ENCODE peak calls at places on chromosome 4, in nine cellular contexts. G is Jurkat, Clone E6-1; X is GM23338; H is cardiac fibroblast; B is tibial nerve; J is mammary epithelial cell; K is IMR-90; L is dorsolateral prefrontal cortex; M is SK-N-SH. Z is an unnamed sample.

GRCh38 chr4:112029642-112030235 is 115.5 kb upstream of the FAM241A start:
- DNase-seq in G (no peak), X (no peak), H (no peak), B (no peak), J (peak; percentile 21), K (no peak), L (no peak), M (no peak), Z (no peak)

GRCh38 chr4:46781434-46782092 is 127.5 kb downstream of the COX7B2 start:
- DNase-seq in G (no peak), X (no peak), H (no peak), B (no peak), J (no peak), K (no peak), L (no peak), M (no peak), Z (no peak)

GRCh38 chr4:113588895-113589668 is 172.5 kb downstream of the CAMK2D start:
- DNase-seq in G (no peak), X (no peak), H (no peak), B (no peak), J (no peak), K (peak; percentile 24), L (no peak), M (no peak), Z (no peak)

GRCh38 chr4:185293202-185293601 is 83.8 kb downstream of the SNX25 start:
- DNase-seq in G (no peak), X (no peak), H (no peak), B (no peak), J (no peak), K (no peak), L (no peak), M (no peak), Z (no peak)

GRCh38 chr4:38322709-38323108 is 341.3 kb upstream of the KLF3 start:
- DNase-seq in G (no peak), X (no peak), H (peak; percentile 84), B (no peak), J (no peak), K (peak; percentile 87), L (no peak), M (no peak), Z (peak; percentile 60)

GRCh38 chr4:32768664-32769389 is 2048.7 kb downstream of the PCDH7 start:
- DNase-seq in G (no peak), X (no peak), H (no peak), B (no peak), J (no peak), K (no peak), L (no peak), M (no peak), Z (no peak)

GRCh38 chr4:79178770-79179169 is 147.1 kb downstream of the NAA11 start:
- DNase-seq in G (no peak), X (no peak), H (no peak), B (no peak), J (no peak), K (no peak), L (no peak), M (no peak), Z (no peak)

GRCh38 chr4:184267673-184268573 is 50.2 kb upstream of the ENPP6 start:
- DNase-seq in G (peak; percentile 73), X (no peak), H (peak; percentile 98), B (no peak), J (peak; percentile 86), K (peak; percentile 97), L (no peak), M (no peak), Z (peak; percentile 76)

GRCh38 chr4:105895609-105896460 is 564 bp downstream of the NPNT start:
- DNase-seq in G (no peak), X (peak; percentile 45), H (peak; percentile 14), B (no peak), J (peak; percentile 58), K (no peak), L (no peak), M (peak; percentile 40), Z (no peak)

GRCh38 chr4:177290780-177291179 is 18.9 kb upstream of the NEIL3 start:
- DNase-seq in G (no peak), X (no peak), H (no peak), B (no peak), J (no peak), K (no peak), L (no peak), M (no peak), Z (no peak)

DNA sequence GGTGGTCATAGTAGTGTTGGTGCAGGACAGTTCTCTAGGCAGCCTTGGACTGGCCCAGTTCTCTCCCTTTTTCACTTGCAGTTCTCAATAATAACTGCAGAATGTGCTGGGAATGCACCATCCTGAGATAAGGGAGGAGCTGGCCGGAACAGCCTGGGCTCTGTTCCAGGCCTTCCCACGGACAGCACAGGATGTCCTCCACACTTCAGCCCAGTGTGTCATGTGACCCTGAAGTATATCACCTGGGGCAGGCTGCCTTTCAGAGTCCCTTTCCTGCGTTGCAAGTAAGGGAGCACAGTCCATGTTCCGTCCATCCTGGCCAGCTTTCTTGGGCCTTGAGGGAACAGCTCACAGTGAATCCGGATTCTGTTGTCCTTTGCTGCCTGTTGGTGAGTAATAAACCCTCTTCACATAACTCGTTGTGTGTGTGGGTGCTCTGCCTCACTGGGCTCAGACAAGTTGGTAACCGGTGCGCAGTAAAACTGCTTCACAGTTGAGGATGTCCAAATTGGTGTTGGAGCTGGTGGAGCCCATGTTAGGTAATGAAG is 32.3 kb upstream of the BBS12 start:
- DNase-seq in G (no peak), X (peak; percentile 24), H (peak; percentile 72), B (no peak), J (peak; percentile 92), K (peak; percentile 65), L (no peak), M (peak; percentile 12), Z (peak; percentile 70)
- H3K4me3 ChIP-seq in G (no peak overlapping the region), X (no peak overlapping the region), H (peak overlapping the region; percentile 19), B (no peak overlapping the region), J (peak overlapping the region; percentile 76), K (no peak overlapping the region), L (no peak overlapping the region), M (no peak overlapping the region), Z (no peak overlapping the region)

DNA sequence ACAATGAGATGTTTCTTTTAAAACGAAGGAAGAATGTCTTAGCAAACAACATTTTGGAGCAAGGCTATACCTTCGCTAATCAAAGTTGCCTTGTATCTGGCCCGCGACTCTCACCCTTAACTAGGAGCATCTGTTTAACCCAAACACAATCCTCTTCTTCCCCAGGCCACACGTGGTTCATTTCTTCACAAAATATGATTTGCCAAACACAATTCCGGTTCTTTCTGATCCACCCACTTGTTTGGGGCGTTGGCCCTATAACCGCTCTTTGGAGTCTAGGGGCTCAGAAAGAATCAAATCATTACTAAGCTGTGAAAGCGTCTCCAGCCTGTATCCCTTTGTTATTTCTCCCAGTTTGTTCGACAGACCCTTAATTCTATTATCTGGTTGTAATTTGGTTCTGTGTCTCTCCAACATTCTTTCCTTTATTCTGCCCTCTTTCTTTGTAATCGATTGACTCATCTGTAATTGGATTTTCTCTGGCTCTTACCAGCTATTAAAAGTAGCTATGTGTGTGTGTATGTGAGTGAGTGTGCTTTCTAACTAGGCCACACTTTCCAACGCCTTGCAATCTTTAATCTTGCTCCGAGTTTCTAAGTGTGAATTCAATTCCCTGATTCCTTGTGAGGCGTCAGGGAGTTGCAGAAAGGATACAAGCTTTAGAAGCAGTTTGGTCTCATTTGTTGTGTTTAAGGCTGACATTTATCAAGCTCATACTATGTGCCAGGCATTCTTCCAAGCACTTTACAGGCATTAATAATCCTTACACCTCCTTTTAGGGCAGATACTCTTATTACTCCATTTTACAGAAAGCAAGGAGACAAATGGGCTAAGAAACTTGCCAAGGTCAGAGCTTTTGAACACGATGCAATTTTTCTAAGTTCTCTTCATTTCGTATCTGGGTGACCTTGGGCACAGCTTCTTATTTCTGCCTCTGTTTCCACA is 138.6 kb upstream of the CPEB2 start:
- DNase-seq in G (no peak), X (no peak), H (no peak), B (no peak), J (no peak), K (no peak), L (no peak), M (no peak), Z (no peak)
- H3K4me3 ChIP-seq in G (no peak overlapping the region), X (no peak overlapping the region), H (no peak overlapping the region), B (peak overlapping the region; percentile 38), J (no peak overlapping the region), K (no peak overlapping the region), L (no peak overlapping the region), M (no peak overlapping the region), Z (no peak overlapping the region)

DNA sequence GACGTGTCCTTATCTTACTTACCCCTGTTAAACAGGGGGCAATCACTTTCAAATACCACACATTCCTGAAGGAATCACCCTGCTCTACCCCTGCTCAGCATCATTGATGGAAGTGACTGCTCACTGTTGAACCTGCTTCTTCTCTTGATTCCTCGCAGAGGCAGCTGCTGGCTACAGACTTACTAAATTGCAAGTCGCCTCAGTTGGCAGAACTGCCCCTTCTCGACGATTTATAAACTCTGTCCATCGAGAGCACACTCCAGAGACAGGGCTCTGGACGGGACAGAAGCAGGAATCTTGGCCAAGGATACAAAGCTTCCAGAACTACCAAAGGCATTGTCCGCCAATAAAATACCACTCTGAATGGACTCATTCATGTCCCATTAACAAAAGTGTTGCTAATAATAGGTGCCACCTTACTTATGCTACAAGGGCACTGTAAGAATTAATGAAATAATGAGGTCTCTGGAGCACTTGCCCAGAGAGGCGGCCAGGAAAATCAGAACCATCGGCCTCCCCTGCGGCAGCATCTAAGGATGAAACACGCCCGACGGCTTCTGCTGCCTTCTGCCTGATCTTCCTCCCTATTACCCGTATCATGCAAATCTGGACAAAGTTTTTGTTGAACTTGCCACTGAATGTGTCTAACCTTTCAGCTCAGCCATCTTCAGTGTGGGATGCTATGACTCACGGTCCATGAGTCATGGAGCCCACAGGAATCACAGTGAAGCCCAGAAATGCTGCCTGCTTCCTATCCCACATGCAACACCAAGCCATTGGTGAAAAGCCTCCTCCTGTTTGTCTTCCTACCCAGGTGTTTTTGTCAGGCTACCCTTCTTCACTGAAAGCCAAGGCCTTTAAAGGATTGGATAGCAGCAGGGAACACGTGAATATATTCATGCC is 164.9 kb downstream of the MAML3 start:
- DNase-seq in G (no peak), X (peak; percentile 67), H (peak; percentile 94), B (no peak), J (peak; percentile 97), K (peak; percentile 97), L (no peak), M (no peak), Z (peak; percentile 98)
- H3K4me3 ChIP-seq in G (no peak overlapping the region), X (no peak overlapping the region), H (no peak overlapping the region), B (no peak overlapping the region), J (no peak overlapping the region), K (no peak overlapping the region), L (no peak overlapping the region), M (no peak overlapping the region), Z (no peak overlapping the region)

GRCh38 chr4:3368841-3369760 is 72.7 kb upstream of the HGFAC start:
- DNase-seq in G (peak; percentile 72), X (no peak), H (peak; percentile 21), B (no peak), J (no peak), K (no peak), L (no peak), M (peak; percentile 62), Z (no peak)

GRCh38 chr4:3372264-3372932 is 69.4 kb upstream of the HGFAC start:
- DNase-seq in G (no peak), X (no peak), H (no peak), B (no peak), J (no peak), K (no peak), L (no peak), M (no peak), Z (no peak)

GRCh38 chr4:3371581-3372001 is 70.2 kb upstream of the HGFAC start:
- DNase-seq in G (no peak), X (peak; percentile 52), H (peak; percentile 14), B (no peak), J (no peak), K (peak; percentile 21), L (no peak), M (peak; percentile 38), Z (no peak)

GRCh38 chr4:3369781-3370660 is 71.7 kb upstream of the HGFAC start:
- DNase-seq in G (peak; percentile 90), X (peak; percentile 89), H (peak; percentile 95), B (no peak), J (peak; percentile 53), K (peak; percentile 94), L (no peak), M (peak; percentile 69), Z (peak; percentile 95)

GRCh38 chr4:3371038-3371437 is 70.7 kb upstream of the HGFAC start:
- DNase-seq in G (no peak), X (peak; percentile 52), H (peak; percentile 34), B (no peak), J (no peak), K (no peak), L (no peak), M (peak; percentile 31), Z (no peak)
- H3K4me3 ChIP-seq in G (no peak overlapping the region), X (no peak overlapping the region), H (no peak overlapping the region), B (no peak overlapping the region), J (no peak overlapping the region), K (no peak overlapping the region), L (peak overlapping the region; percentile 33), M (peak overlapping the region; percentile 15), Z (no peak overlapping the region)

Z was measured in brain microvascular endothelial cell.